ENCODE peak calls at places on chromosomes 13 and 19, in seven cellular contexts. One of them, this sample, is unnamed.

GRCh38 chr19:38162094-38162493 is 61.9 kb downstream of the DPF1 start:
- DNase-seq in tibial nerve: no peak
- DNase-seq in MM.1S: no peak
- DNase-seq in AG10803: no peak
- DNase-seq in A549: no peak
- DNase-seq in fibroblast of pulmonary artery: no peak
- DNase-seq in Panc1: no peak
- DNase-seq in this sample: peak; percentile 33

GRCh38 chr13:99415851-99416331 is 85.4 kb upstream of the TM9SF2 start:
- DNase-seq in tibial nerve: no peak
- DNase-seq in MM.1S: no peak
- DNase-seq in AG10803: no peak
- DNase-seq in A549: no peak
- DNase-seq in fibroblast of pulmonary artery: no peak
- DNase-seq in Panc1: no peak
- DNase-seq in this sample: no peak

GRCh38 chr19:38134538-38135149 is 89.4 kb downstream of the DPF1 start:
- DNase-seq in tibial nerve: no peak
- DNase-seq in MM.1S: peak; percentile 25
- DNase-seq in AG10803: peak; percentile 30
- DNase-seq in A549: peak; percentile 81
- DNase-seq in fibroblast of pulmonary artery: peak; percentile 60
- DNase-seq in Panc1: peak; percentile 25
- DNase-seq in this sample: no peak

GRCh38 chr13:91946498-91947070 is 548.2 kb downstream of the GPC5 start:
- DNase-seq in tibial nerve: no peak
- DNase-seq in MM.1S: peak; percentile 27
- DNase-seq in AG10803: no peak
- DNase-seq in A549: peak; percentile 1
- DNase-seq in fibroblast of pulmonary artery: peak; percentile 33
- DNase-seq in Panc1: peak; percentile 5
- DNase-seq in this sample: no peak

GRCh38 chr19:48867922-48868195 is 558 bp downstream of the PLEKHA4 start:
- DNase-seq in tibial nerve: no peak
- DNase-seq in MM.1S: no peak
- DNase-seq in AG10803: no peak
- DNase-seq in A549: no peak
- DNase-seq in fibroblast of pulmonary artery: no peak
- DNase-seq in Panc1: no peak
- DNase-seq in this sample: no peak

GRCh38 chr19:1455336-1456120 is 5.6 kb downstream of the APC2 start:
- DNase-seq in tibial nerve: no peak
- DNase-seq in MM.1S: peak; percentile 94
- DNase-seq in AG10803: peak; percentile 40
- DNase-seq in A549: peak; percentile 56
- DNase-seq in fibroblast of pulmonary artery: peak; percentile 61
- DNase-seq in Panc1: peak; percentile 43
- DNase-seq in this sample: peak; percentile 23

GRCh38 chr19:38721977-38722773 is 22.1 kb downstream of the CAPN12 start:
- DNase-seq in tibial nerve: peak; percentile 56
- DNase-seq in MM.1S: no peak
- DNase-seq in AG10803: no peak
- DNase-seq in A549: no peak
- DNase-seq in fibroblast of pulmonary artery: no peak
- DNase-seq in Panc1: no peak
- DNase-seq in this sample: no peak

GRCh38 chr13:114033541-114034315 is 59.9 kb upstream of the C13orf46 start:
- DNase-seq in tibial nerve: no peak
- DNase-seq in MM.1S: no peak
- DNase-seq in AG10803: no peak
- DNase-seq in A549: no peak
- DNase-seq in fibroblast of pulmonary artery: no peak
- DNase-seq in Panc1: no peak
- DNase-seq in this sample: no peak

GRCh38 chr13:38141792-38142191 is 207.9 kb upstream of the UFM1 start:
- DNase-seq in tibial nerve: no peak
- DNase-seq in MM.1S: no peak
- DNase-seq in AG10803: no peak
- DNase-seq in A549: no peak
- DNase-seq in fibroblast of pulmonary artery: peak; percentile 54
- DNase-seq in Panc1: no peak
- DNase-seq in this sample: no peak

GRCh38 chr13:34931572-34931971 is 10.5 kb upstream of the NBEA start:
- DNase-seq in tibial nerve: no peak
- DNase-seq in MM.1S: no peak
- DNase-seq in AG10803: peak; percentile 8
- DNase-seq in A549: no peak
- DNase-seq in fibroblast of pulmonary artery: peak; percentile 52
- DNase-seq in Panc1: no peak
- DNase-seq in this sample: no peak

GRCh38 chr19:11984986-11985385 is 20.1 kb downstream of the ZNF763 start:
- DNase-seq in tibial nerve: no peak
- DNase-seq in MM.1S: no peak
- DNase-seq in AG10803: no peak
- DNase-seq in A549: no peak
- DNase-seq in fibroblast of pulmonary artery: no peak
- DNase-seq in Panc1: no peak
- DNase-seq in this sample: no peak

GRCh38 chr19:11982526-11982925 is 17.7 kb downstream of the ZNF763 start:
- DNase-seq in tibial nerve: no peak
- DNase-seq in MM.1S: no peak
- DNase-seq in AG10803: no peak
- DNase-seq in A549: no peak
- DNase-seq in fibroblast of pulmonary artery: no peak
- DNase-seq in Panc1: no peak
- DNase-seq in this sample: no peak

GRCh38 chr19:11989112-11989456 is 24.2 kb downstream of the ZNF763 start:
- DNase-seq in tibial nerve: no peak
- DNase-seq in MM.1S: no peak
- DNase-seq in AG10803: no peak
- DNase-seq in A549: no peak
- DNase-seq in fibroblast of pulmonary artery: no peak
- DNase-seq in Panc1: no peak
- DNase-seq in this sample: no peak

GRCh38 chr19:11986754-11987153 is 21.9 kb downstream of the ZNF763 start:
- DNase-seq in tibial nerve: no peak
- DNase-seq in MM.1S: no peak
- DNase-seq in AG10803: no peak
- DNase-seq in A549: no peak
- DNase-seq in fibroblast of pulmonary artery: no peak
- DNase-seq in Panc1: no peak
- DNase-seq in this sample: no peak

DNA sequence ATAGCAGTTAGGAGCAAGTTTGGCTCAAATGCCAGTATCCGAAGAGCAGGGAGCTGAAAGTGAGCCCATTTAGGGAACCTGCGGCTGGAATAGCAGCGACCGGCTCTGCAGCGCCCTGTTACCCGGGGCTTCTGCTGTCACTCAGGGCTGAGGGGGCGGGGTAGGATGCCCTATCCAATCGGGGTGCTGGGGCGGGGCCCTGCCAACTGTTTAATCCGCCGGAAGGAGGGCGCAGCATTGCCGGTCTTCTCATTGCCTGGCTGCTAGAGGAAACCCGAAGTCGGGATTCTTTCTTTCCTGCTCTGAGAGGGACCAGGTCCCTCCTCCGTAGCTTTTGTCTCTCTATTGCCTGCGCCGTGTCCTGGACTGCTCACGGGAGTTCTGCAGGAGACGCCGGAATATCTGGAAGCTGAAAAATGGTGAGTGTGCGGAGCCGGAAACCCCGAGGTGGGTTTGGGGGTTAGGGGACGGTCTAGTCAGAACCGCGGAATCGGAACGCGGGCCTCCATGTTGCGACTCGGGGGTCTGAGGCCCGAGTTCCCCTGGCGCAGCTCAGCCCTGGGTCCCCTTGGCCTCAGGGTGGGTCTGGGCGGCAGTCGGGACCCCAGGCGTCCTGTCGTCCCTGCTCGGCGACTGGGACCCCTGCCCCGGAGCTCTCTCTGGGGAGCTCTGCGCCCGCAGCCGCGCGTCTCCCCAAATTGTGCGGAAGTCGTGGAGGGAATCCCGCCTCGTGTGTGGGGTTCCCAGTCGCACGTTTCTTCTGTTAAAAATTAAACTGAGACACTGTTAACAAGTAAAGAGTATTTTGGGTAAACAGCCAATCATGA is 22.8 kb downstream of the ZNF763 start:
- DNase-seq in tibial nerve: peak; percentile 92
- DNase-seq in MM.1S: peak; percentile 94
- DNase-seq in AG10803: peak; percentile 89
- DNase-seq in A549: no peak
- DNase-seq in fibroblast of pulmonary artery: peak; percentile 94
- DNase-seq in Panc1: no peak
- DNase-seq in this sample: peak; percentile 61
- TF ChIP-seq CTCF in tibial nerve: no peak
- TF ChIP-seq CTCF in MM.1S: no peak
- TF ChIP-seq CTCF in AG10803: no peak
- TF ChIP-seq CTCF in A549: no peak
- TF ChIP-seq CTCF in fibroblast of pulmonary artery: no peak
- TF ChIP-seq CTCF in Panc1: no peak
- TF ChIP-seq CTCF in this sample: no peak

DNA sequence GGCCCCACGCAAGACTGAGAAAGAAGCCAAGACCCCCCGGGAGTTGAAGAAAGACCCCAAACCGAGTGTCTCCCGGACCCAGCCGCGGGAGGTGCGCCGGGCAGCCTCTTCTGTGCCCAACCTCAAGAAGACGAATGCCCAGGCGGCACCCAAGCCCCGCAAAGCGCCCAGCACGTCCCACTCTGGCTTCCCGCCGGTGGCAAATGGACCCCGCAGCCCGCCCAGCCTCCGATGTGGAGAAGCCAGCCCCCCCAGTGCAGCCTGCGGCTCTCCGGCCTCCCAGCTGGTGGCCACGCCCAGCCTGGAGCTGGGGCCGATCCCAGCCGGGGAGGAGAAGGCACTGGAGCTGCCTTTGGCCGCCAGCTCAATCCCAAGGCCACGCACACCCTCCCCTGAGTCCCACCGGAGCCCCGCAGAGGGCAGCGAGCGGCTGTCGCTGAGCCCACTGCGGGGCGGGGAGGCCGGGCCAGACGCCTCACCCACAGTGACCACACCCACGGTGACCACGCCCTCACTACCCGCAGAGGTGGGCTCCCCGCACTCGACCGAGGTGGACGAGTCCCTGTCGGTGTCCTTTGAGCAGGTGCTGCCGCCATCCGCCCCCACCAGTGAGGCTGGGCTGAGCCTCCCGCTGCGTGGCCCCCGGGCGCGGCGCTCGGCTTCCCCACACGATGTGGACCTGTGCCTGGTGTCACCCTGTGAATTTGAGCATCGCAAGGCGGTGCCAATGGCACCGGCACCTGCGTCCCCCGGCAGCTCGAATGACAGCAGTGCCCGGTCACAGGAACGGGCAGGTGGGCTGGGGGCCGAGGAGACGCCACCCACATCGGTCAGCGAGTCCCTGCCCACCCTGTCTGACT is 7.9 kb downstream of the MAP1S start:
- DNase-seq in tibial nerve: no peak
- DNase-seq in MM.1S: no peak
- DNase-seq in AG10803: no peak
- DNase-seq in A549: no peak
- DNase-seq in fibroblast of pulmonary artery: no peak
- DNase-seq in Panc1: no peak
- DNase-seq in this sample: no peak
- TF ChIP-seq CTCF in tibial nerve: no peak
- TF ChIP-seq CTCF in MM.1S: no peak
- TF ChIP-seq CTCF in AG10803: no peak
- TF ChIP-seq CTCF in A549: no peak
- TF ChIP-seq CTCF in fibroblast of pulmonary artery: no peak
- TF ChIP-seq CTCF in Panc1: no peak
- TF ChIP-seq CTCF in this sample: no peak

DNA sequence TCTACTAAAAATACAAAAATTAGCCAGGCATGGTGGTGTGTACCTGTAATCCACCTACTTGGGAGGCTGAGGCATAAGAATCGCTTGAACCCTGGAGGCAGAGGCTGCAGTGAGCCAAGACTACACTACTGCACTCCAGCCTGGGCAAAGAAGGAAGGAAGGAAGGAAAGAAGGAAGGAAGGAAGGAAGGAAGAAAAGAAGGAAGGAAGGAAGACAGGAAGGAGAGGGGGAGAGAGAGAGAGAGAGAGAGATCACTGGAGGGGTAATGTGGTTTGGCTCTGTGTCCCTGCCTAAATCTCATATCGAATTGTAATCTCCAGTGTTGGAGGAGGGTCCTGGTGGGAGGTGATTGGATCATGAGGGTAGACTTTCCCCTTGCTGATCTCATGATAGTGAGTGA is 165.5 kb downstream of the KCTD15 start:
- DNase-seq in tibial nerve: no peak
- DNase-seq in MM.1S: no peak
- DNase-seq in AG10803: no peak
- DNase-seq in A549: no peak
- DNase-seq in fibroblast of pulmonary artery: no peak
- DNase-seq in Panc1: no peak
- DNase-seq in this sample: no peak
- TF ChIP-seq CTCF in tibial nerve: no peak
- TF ChIP-seq CTCF in MM.1S: no peak
- TF ChIP-seq CTCF in AG10803: no peak
- TF ChIP-seq CTCF in A549: no peak
- TF ChIP-seq CTCF in fibroblast of pulmonary artery: no peak
- TF ChIP-seq CTCF in Panc1: no peak
- TF ChIP-seq CTCF in this sample: no peak

DNA sequence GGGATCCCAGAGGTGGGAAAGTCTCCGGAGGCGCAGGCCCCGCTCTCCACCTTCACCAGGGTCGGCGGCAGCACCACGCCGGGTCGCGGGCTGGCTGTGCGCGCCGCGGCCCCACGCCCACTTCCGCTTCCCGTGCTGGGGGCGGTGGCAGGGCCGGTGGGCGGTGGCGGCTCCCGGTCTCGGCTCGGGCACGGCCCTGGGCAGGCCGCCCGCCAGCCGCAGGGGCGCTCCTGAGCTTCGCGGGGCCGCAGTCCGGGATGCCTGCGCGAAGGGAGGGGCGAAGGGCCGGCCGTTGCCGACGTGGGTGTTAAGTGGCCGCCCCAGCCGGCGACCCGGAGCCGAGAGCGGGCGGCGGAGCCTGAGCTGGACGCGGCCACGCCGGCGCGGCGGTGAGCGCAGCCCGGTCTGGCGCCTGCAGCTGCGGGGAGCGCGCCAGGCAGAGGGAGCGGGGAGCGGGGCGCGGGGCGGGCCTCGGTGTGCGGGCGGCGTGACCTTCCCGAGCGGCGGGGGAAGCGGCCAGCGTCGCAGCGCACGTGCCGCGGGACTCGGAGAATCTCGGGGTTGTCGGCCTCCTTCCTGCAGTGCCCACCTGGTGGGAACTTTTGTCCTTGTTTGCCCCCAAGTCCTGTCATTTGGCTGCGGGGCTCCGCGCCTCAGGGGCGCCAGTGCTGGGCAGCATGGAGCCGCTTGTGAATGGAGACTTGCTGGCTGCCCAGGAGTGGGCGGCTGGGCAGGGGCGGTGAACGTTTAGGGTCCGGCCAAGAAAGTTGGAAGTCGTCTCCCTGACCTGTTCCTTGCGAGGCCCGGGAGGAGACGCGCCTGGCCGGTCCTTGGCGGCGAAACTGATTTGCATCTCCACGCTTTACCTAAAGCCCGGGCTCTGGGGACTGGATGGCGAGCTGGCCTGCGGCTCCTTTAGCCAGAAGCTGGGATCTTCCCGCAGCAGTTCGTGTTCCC is at the start of gene SLC25A15:
- DNase-seq in tibial nerve: peak; percentile 50
- DNase-seq in MM.1S: peak; percentile 75
- DNase-seq in AG10803: peak; percentile 81
- DNase-seq in A549: peak; percentile 58
- DNase-seq in fibroblast of pulmonary artery: peak; percentile 79
- DNase-seq in Panc1: no peak
- DNase-seq in this sample: no peak
- TF ChIP-seq CTCF in tibial nerve: peak; percentile 51
- TF ChIP-seq CTCF in MM.1S: peak; percentile 10
- TF ChIP-seq CTCF in AG10803: no peak
- TF ChIP-seq CTCF in A549: peak; percentile 38
- TF ChIP-seq CTCF in fibroblast of pulmonary artery: no peak
- TF ChIP-seq CTCF in Panc1: peak; percentile 74
- TF ChIP-seq CTCF in this sample: no peak

This sample was measured in epithelial cell of proximal tubule.